ENCODE peak calls at places on chromosomes 7 and 10, in nine cellular contexts. I, T, Z, F, K, C, J, U and L are unnamed samples.

GRCh38 chr7:77691892-77692491 is 4.3 kb upstream of the RSBN1L start:
- DNase-seq in I (no peak), T (no peak), Z (no peak), F (no peak), K (no peak), C (peak), J (no peak), U (no peak), L (no peak)

GRCh38 chr10:90530526-90530925 is 327.3 kb downstream of the HTR7 start:
- DNase-seq in I (no peak), T (no peak), Z (no peak), F (no peak), K (no peak), C (no peak), J (peak), U (no peak), L (no peak)

GRCh38 chr7:33534830-33535229 is 370.5 kb upstream of the BMPER start:
- DNase-seq in I (no peak), T (no peak), Z (no peak), F (no peak), K (no peak), C (no peak), J (peak), U (no peak), L (peak)

GRCh38 chr10:101138788-101139420 is 7.8 kb downstream of the TLX1 start:
- DNase-seq in I (no peak), T (no peak), Z (no peak), F (no peak), K (no peak), C (no peak), J (no peak), U (no peak), L (no peak)

GRCh38 chr10:19499291-19499765 is 316.9 kb upstream of the PLXDC2 start:
- DNase-seq in I (no peak), T (no peak), Z (no peak), F (no peak), K (no peak), C (no peak), J (no peak), U (no peak), L (no peak)

GRCh38 chr7:69067397-69067796 is 530.9 kb upstream of the AUTS2 start:
- DNase-seq in I (peak), T (no peak), Z (no peak), F (no peak), K (no peak), C (no peak), J (peak), U (peak), L (no peak)

GRCh38 chr10:122551450-122551849 is 9.1 kb upstream of the DMBT1 start:
- DNase-seq in I (peak), T (no peak), Z (no peak), F (no peak), K (no peak), C (no peak), J (no peak), U (no peak), L (no peak)

GRCh38 chr10:71176661-71177060 is 35.7 kb upstream of the UNC5B start:
- DNase-seq in I (no peak), T (no peak), Z (no peak), F (no peak), K (no peak), C (no peak), J (no peak), U (peak), L (no peak)

GRCh38 chr10:7250236-7250635 is 160.6 kb downstream of the SFMBT2 start:
- DNase-seq in I (no peak), T (no peak), Z (no peak), F (no peak), K (no peak), C (no peak), J (no peak), U (no peak), L (no peak)

GRCh38 chr10:129959544-129960492 is 4.3 kb downstream of the EBF3 start:
- DNase-seq in I (no peak), T (no peak), Z (peak), F (peak), K (no peak), C (no peak), J (no peak), U (peak), L (no peak)

GRCh38 chr7:38890597-38890996 is 18.4 kb downstream of the VPS41 start:
- DNase-seq in I (no peak), T (no peak), Z (no peak), F (no peak), K (no peak), C (no peak), J (no peak), U (no peak), L (no peak)

GRCh38 chr7:96236198-96237039 is 85.5 kb downstream of the SLC25A13 start:
- DNase-seq in I (no peak), T (peak), Z (peak), F (peak), K (peak), C (no peak), J (peak), U (no peak), L (peak)

GRCh38 chr10:29102233-29102632 is 186.6 kb upstream of the LYZL1 start:
- DNase-seq in I (no peak), T (no peak), Z (no peak), F (no peak), K (no peak), C (no peak), J (no peak), U (no peak), L (no peak)

GRCh38 chr10:28730031-28730778 is 52.9 kb downstream of the BAMBI start:
- DNase-seq in I (no peak), T (no peak), Z (no peak), F (no peak), K (no peak), C (no peak), J (peak), U (no peak), L (no peak)

GRCh38 chr10:26269754-26270153 is 53.2 kb downstream of the GAD2 start:
- DNase-seq in I (no peak), T (no peak), Z (no peak), F (no peak), K (no peak), C (no peak), J (peak), U (peak), L (peak)

GRCh38 chr10:306654-307185 is 171.5 kb downstream of the ZMYND11 start:
- DNase-seq in I (no peak), T (no peak), Z (no peak), F (no peak), K (no peak), C (no peak), J (no peak), U (peak), L (no peak)

GRCh38 chr10:132061030-132061429 is 4.7 kb upstream of the JAKMIP3 start:
- DNase-seq in I (no peak), T (no peak), Z (no peak), F (no peak), K (no peak), C (no peak), J (no peak), U (no peak), L (no peak)

GRCh38 chr7:141144921-141145629 is 71.2 kb downstream of the TMEM178B start:
- DNase-seq in I (no peak), T (no peak), Z (no peak), F (no peak), K (no peak), C (no peak), J (no peak), U (no peak), L (no peak)

GRCh38 chr10:52443419-52444388 is 129.6 kb downstream of the DKK1 start:
- DNase-seq in I (no peak), T (peak), Z (no peak), F (no peak), K (no peak), C (no peak), J (peak), U (no peak), L (peak)

GRCh38 chr10:28928484-28928883 is 251.2 kb downstream of the BAMBI start:
- DNase-seq in I (no peak), T (no peak), Z (no peak), F (no peak), K (no peak), C (no peak), J (peak), U (no peak), L (no peak)

GRCh38 chr7:50303082-50303893 is 1.2 kb upstream of the IKZF1 start:
- DNase-seq in I (no peak), T (no peak), Z (no peak), F (no peak), K (no peak), C (no peak), J (no peak), U (peak), L (no peak)

GRCh38 chr7:134667899-134668298 is 21.2 kb downstream of the BPGM start:
- DNase-seq in I (no peak), T (no peak), Z (no peak), F (no peak), K (no peak), C (no peak), J (no peak), U (no peak), L (no peak)

GRCh38 chr10:22320591-22321155 is at the start of gene BMI1:
- DNase-seq in I (peak), T (peak), Z (peak), F (peak), K (peak), C (peak), J (peak), U (peak), L (peak)

GRCh38 chr7:28046035-28046434 is 134.6 kb downstream of the JAZF1 start:
- DNase-seq in I (no peak), T (no peak), Z (no peak), F (no peak), K (no peak), C (no peak), J (no peak), U (no peak), L (no peak)

GRCh38 chr7:138890782-138891445 is 90.3 kb downstream of the KIAA1549 start:
- DNase-seq in I (no peak), T (peak), Z (no peak), F (peak), K (no peak), C (no peak), J (peak), U (no peak), L (peak)

GRCh38 chr10:660980-661890 is 28.2 kb downstream of the DIP2C start:
- DNase-seq in I (no peak), T (no peak), Z (no peak), F (peak), K (no peak), C (peak), J (no peak), U (no peak), L (no peak)

GRCh38 chr10:79229830-79230562 is 117.3 kb upstream of the PPIF start:
- DNase-seq in I (no peak), T (no peak), Z (no peak), F (no peak), K (no peak), C (no peak), J (no peak), U (peak), L (no peak)

GRCh38 chr10:108783897-108784296 is 1139.4 kb downstream of the XPNPEP1 start:
- DNase-seq in I (peak), T (no peak), Z (no peak), F (no peak), K (no peak), C (no peak), J (peak), U (peak), L (peak)
- TF ChIP-seq CTCF in I (peak), T (peak), Z (no peak), F (no peak), K (no peak), C (no peak), J (peak), U (peak), L (peak)

GRCh38 chr10:49609283-49610014 is 661 bp upstream of the SLC18A3 start:
- DNase-seq in I (no peak), T (no peak), Z (peak), F (peak), K (no peak), C (no peak), J (no peak), U (peak), L (no peak)

GRCh38 chr10:49608925-49609282 is 1.2 kb upstream of the SLC18A3 start:
- DNase-seq in I (no peak), T (no peak), Z (peak), F (no peak), K (no peak), C (no peak), J (no peak), U (peak), L (no peak)

GRCh38 chr10:49610735-49611165 is 640 bp downstream of the SLC18A3 start:
- DNase-seq in I (no peak), T (no peak), Z (peak), F (peak), K (no peak), C (no peak), J (no peak), U (no peak), L (no peak)

GRCh38 chr10:49611166-49611814 is 1.2 kb downstream of the SLC18A3 start:
- DNase-seq in I (no peak), T (no peak), Z (peak), F (peak), K (no peak), C (no peak), J (no peak), U (peak), L (no peak)

DNA sequence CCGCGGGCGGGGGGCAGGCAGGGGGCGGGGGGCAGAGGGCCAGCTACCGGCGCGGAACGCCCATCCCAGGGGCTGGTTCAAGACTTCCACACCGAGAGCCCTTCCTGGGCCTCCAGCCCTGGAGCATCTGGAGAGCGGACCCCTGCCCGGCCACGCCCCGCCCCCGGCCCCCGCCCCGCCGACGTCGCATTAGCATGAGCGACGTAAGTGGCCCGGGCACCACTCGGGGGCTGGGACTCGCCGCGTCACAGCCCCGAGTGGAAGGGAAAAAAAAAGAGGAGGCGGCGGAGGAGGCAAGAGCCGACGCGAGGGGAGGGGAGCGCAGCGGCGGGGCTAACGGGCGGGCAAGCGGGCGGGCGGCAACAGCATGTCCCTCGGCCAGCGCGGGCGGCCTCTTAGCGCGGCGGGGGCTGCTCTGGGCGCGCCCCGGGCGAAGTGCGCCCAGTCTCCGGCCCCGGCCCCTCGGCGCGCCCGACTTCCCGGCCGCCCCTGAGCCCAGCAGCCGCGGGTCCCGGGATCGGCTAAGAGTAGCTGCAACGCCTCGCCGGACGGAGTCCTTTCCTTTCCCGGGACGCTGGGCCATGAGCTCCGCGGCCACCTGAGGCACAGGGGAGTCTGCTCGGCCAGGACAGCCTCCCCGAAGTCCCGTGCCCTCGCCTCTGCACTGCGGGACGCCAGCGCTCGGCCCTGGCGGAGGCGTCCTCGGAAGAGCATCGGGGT is at the start of gene SLC18A3:
- DNase-seq in I (no peak), T (no peak), Z (peak), F (no peak), K (no peak), C (no peak), J (no peak), U (peak), L (no peak)
- H3K4me3 ChIP-seq in I (peak), T (no peak), Z (peak), F (no peak), K (peak), C (no peak), J (no peak), U (peak), L (no peak)

DNA sequence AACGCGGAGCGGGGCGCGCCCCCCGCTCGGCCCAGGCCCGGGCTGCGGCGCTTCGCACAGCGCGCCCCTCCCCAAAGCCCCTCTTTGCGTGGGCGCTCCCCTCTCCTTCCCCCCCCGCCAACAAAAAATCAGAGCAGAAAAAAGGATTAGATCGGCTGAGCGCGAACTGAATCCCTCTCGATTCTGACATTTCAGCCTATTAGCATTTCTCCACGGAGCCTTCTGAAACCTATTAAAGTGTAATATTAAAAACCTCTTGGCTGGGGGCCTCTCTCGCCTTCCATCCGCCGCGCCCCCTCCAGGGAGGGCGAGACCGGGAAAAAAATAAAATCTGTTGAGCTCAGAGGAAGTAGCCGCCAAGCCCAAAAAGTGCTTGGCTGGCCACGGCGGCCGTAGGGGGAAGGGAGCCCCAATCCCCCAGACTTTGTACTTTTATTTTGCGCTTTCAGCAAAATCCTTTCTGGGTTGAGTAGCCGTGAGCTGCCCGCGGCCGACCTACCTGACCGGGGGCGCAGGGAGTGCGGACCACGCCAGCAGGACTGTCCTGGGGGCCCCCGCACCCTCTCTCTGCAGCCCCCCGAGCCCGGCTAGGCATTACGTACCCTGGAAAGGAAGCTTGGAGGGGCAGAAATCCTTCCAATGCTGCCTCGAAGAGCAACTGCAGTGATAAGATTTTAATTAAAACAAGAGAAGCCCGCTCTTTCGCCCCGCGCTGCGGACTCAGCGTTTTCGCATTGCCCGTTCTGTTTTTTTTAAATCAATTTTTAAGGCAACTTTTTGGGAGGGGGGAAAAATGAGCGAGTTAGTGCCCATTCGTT is 1.3 kb upstream of the TNRC18 start:
- DNase-seq in I (peak), T (peak), Z (peak), F (peak), K (peak), C (peak), J (peak), U (peak), L (peak)
- TF ChIP-seq CTCF in I (no peak), T (no peak), Z (no peak), F (no peak), K (no peak), C (no peak), J (peak), U (no peak), L (no peak)

GRCh38 chr7:8387551-8388256 is 45.7 kb upstream of the NXPH1 start:
- DNase-seq in I (no peak), T (no peak), Z (no peak), F (no peak), K (no peak), C (no peak), J (no peak), U (no peak), L (no peak)

GRCh38 chr7:8384901-8385300 is 48.5 kb upstream of the NXPH1 start:
- DNase-seq in I (no peak), T (no peak), Z (no peak), F (no peak), K (no peak), C (no peak), J (no peak), U (no peak), L (no peak)

GRCh38 chr7:8389898-8390642 is 43.3 kb upstream of the NXPH1 start:
- DNase-seq in I (no peak), T (no peak), Z (peak), F (no peak), K (no peak), C (no peak), J (no peak), U (peak), L (no peak)

GRCh38 chr7:8388257-8388625 is 45.2 kb upstream of the NXPH1 start:
- DNase-seq in I (no peak), T (no peak), Z (no peak), F (no peak), K (no peak), C (no peak), J (no peak), U (no peak), L (no peak)

DNA sequence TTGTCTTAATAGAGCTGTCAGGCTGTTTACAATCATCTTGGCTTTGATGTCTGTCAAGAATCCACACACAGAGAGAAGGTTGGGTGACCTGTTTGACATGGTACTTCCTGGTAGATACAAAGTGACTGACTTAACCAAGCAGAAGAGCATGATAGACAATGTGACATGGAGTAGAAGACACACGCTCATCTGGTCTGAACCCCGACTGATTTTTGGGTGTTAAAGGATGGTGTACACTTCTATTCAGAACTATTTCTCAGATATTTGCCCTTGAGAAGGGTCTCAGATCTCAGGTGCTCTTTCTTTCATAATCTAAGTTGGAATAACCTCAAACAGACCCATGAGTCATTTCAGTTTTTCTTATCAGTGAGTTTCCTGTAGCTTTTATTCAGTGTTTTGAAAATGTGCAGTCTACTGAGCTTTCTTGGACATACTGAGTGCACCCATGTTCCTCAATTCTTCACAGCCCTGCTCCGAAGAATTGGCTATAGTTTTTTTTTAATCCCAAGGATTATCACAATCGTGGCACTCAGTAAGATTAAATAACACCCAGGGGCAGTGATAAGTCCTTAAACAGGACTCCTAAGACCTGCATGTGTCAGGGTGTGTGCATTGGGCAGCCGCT is 46.4 kb upstream of the NXPH1 start:
- DNase-seq in I (no peak), T (no peak), Z (no peak), F (no peak), K (no peak), C (no peak), J (no peak), U (no peak), L (no peak)
- H3K4me3 ChIP-seq in I (no peak), T (no peak), Z (no peak), F (no peak), K (no peak), C (no peak), J (no peak), U (no peak), L (no peak)